ENCODE peak calls at places on chromosomes 5 and 9, in eight cellular contexts. Z, T, U, Q, J, G, Y and I are unnamed samples.

GRCh38 chr9:76302947-76303550 is 91.2 kb downstream of the RFK start:
- DNase-seq in J (peak; percentile 68), T (peak; percentile 79), Z (no peak), Q (no peak), U (peak; percentile 55), Y (no peak), G (no peak), I (no peak)

GRCh38 chr5:133569347-133569746 is 43.0 kb downstream of the FSTL4 start:
- DNase-seq in Y (no peak), U (no peak), T (no peak), Q (no peak), Z (no peak), G (no peak), J (no peak), I (no peak)

GRCh38 chr5:96752341-96753016 is 55.3 kb downstream of the ERAP1 start:
- DNase-seq in J (peak; percentile 69), Z (peak; percentile 61), T (peak; percentile 81), Q (no peak), Y (no peak), G (peak; percentile 17), U (peak; percentile 68), I (no peak)

GRCh38 chr9:90142580-90142979 is 500.0 kb downstream of the DIRAS2 start:
- DNase-seq in Y (peak; percentile 78), J (peak; percentile 57), Q (no peak), G (no peak), T (peak; percentile 77), Z (peak; percentile 25), U (peak; percentile 36), I (no peak)

GRCh38 chr9:114489928-114490327 is 15.3 kb downstream of the WHRN start:
- DNase-seq in Z (no peak), J (no peak), T (no peak), U (no peak), G (no peak), Y (no peak), Q (no peak), I (no peak)

GRCh38 chr9:104795857-104796256 is 31.9 kb downstream of the NIPSNAP3B start:
- DNase-seq in T (no peak), Y (no peak), J (no peak), Z (no peak), Q (no peak), G (no peak), U (no peak), I (no peak)

GRCh38 chr5:139565411-139566305 is 4.5 kb downstream of the UBE2D2 start:
- DNase-seq in G (no peak), J (no peak), U (peak; percentile 17), Z (no peak), Y (no peak), T (peak; percentile 80), Q (no peak), I (no peak)

GRCh38 chr9:35905912-35906679 is at the start of gene HRCT1:
- DNase-seq in Q (no peak), Y (peak; percentile 52), U (peak; percentile 99), J (peak; percentile 93), G (no peak), Z (peak; percentile 91), T (no peak), I (peak; percentile 95)

GRCh38 chr9:91117959-91118651 is 243.6 kb downstream of the AUH start:
- DNase-seq in Q (peak; percentile 23), T (no peak), Z (peak; percentile 87), U (peak; percentile 84), G (no peak), J (peak; percentile 48), Y (peak; percentile 75), I (peak; percentile 88)

GRCh38 chr9:14433293-14433818 is 119.4 kb upstream of the NFIB start:
- DNase-seq in Z (no peak), T (peak; percentile 61), U (no peak), G (no peak), Q (no peak), J (no peak), Y (no peak), I (no peak)

GRCh38 chr5:112998296-112998695 is 21.7 kb downstream of the DCP2 start:
- DNase-seq in G (no peak), Y (no peak), Q (no peak), J (no peak), T (no peak), Z (no peak), U (no peak), I (no peak)

GRCh38 chr5:177555665-177556064 is 1.3 kb upstream of the FAM193B start:
- DNase-seq in U (no peak), J (no peak), G (no peak), Y (no peak), Q (no peak), Z (no peak), T (no peak), I (no peak)

GRCh38 chr5:137265457-137265856 is 233.7 kb downstream of the SPOCK1 start:
- DNase-seq in J (no peak), U (peak; percentile 45), Z (no peak), T (no peak), Y (no peak), Q (no peak), G (no peak), I (no peak)

GRCh38 chr5:59712836-59713487 is 180.6 kb downstream of the PDE4D start:
- DNase-seq in J (no peak), Z (no peak), Q (no peak), T (peak; percentile 39), G (no peak), Y (peak; percentile 50), U (peak; percentile 19), I (no peak)

GRCh38 chr5:83011990-83012389 is 65.2 kb downstream of the TMEM167A start:
- DNase-seq in Z (no peak), T (no peak), U (no peak), Y (no peak), Q (no peak), J (no peak), G (no peak), I (no peak)

GRCh38 chr9:133386338-133386737 is 10.2 kb downstream of the STKLD1 start:
- DNase-seq in Y (no peak), T (no peak), U (no peak), Q (no peak), Z (no peak), J (no peak), G (no peak), I (no peak)

GRCh38 chr9:8188720-8189407 is 389.3 kb upstream of the DMAC1 start:
- DNase-seq in T (peak; percentile 96), Q (no peak), Z (no peak), U (no peak), Y (no peak), J (no peak), G (no peak), I (no peak)

GRCh38 chr5:42553461-42553860 is 130.2 kb downstream of the GHR start:
- DNase-seq in J (no peak), G (no peak), Y (no peak), Z (no peak), T (no peak), Q (no peak), U (no peak), I (no peak)

GRCh38 chr5:93078082-93079038 is 502.7 kb downstream of the NR2F1-AS1 start:
- DNase-seq in U (peak; percentile 100), Y (no peak), J (peak; percentile 77), Q (peak; percentile 36), T (peak; percentile 63), Z (peak; percentile 79), G (no peak), I (peak; percentile 7)

GRCh38 chr5:59218424-59219045 is 635.7 kb downstream of the RAB3C start:
- DNase-seq in Z (no peak), Y (no peak), G (no peak), T (peak; percentile 58), U (peak; percentile 13), J (peak; percentile 44), Q (no peak), I (no peak)

GRCh38 chr9:136378171-136379002 is 4.9 kb upstream of the CARD9 start:
- DNase-seq in Y (no peak), Q (no peak), U (no peak), T (no peak), G (no peak), Z (no peak), J (no peak), I (no peak)

GRCh38 chr9:7216004-7216821 is 458.4 kb downstream of the KDM4C start:
- DNase-seq in U (peak; percentile 36), Y (peak; percentile 52), G (no peak), J (no peak), Q (no peak), T (peak; percentile 86), Z (no peak), I (no peak)

GRCh38 chr9:134776080-134776796 is 104.4 kb upstream of the FCN2 start:
- DNase-seq in Z (no peak), U (no peak), Q (no peak), G (no peak), Y (no peak), J (no peak), T (no peak), I (no peak)

GRCh38 chr5:84573017-84573712 is 188.5 kb upstream of the EDIL3 start:
- DNase-seq in Q (no peak), Y (no peak), T (no peak), G (no peak), U (no peak), J (no peak), Z (no peak), I (no peak)

GRCh38 chr5:147508711-147509040 is 1.2 kb downstream of the DPYSL3 start:
- DNase-seq in G (no peak), Z (no peak), J (no peak), Y (no peak), T (no peak), Q (no peak), U (no peak), I (no peak)

GRCh38 chr5:172074896-172075295 is 68.5 kb upstream of the FBXW11 start:
- DNase-seq in Y (no peak), G (no peak), U (no peak), Q (no peak), T (no peak), J (no peak), Z (no peak), I (no peak)

GRCh38 chr5:178196986-178197385 is 7.3 kb upstream of the HNRNPAB start:
- DNase-seq in U (no peak), Y (peak; percentile 78), J (no peak), G (no peak), T (peak; percentile 41), Z (no peak), Q (no peak), I (no peak)

GRCh38 chr5:102802704-102803458 is 47.8 kb downstream of the PAM start:
- DNase-seq in Z (no peak), Q (no peak), T (peak; percentile 64), U (no peak), J (no peak), G (no peak), Y (no peak), I (no peak)

GRCh38 chr9:77807295-77807694 is 159.2 kb upstream of the GNA14 start:
- DNase-seq in J (peak; percentile 32), U (peak; percentile 89), G (no peak), Q (no peak), Z (no peak), Y (no peak), T (peak; percentile 52), I (no peak)

GRCh38 chr9:93949694-93950449 is 5.3 kb downstream of the BARX1 start:
- DNase-seq in T (peak; percentile 24), J (no peak), Y (peak; percentile 79), U (peak; percentile 71), G (no peak), Q (no peak), Z (no peak), I (no peak)

GRCh38 chr9:15370496-15371464 is 51.9 kb upstream of the SNAPC3 start:
- DNase-seq in J (no peak), Q (no peak), T (no peak), G (no peak), Y (no peak), Z (no peak), U (peak; percentile 19), I (peak; percentile 42)

GRCh38 chr9:123157216-123157615 is 111.2 kb downstream of the STRBP start:
- DNase-seq in T (no peak), U (no peak), Q (no peak), G (no peak), Y (no peak), J (no peak), Z (no peak), I (no peak)

GRCh38 chr9:114347675-114348074 is 18.0 kb downstream of the ORM2 start:
- DNase-seq in Y (no peak), Q (peak; percentile 44), G (no peak), Z (no peak), U (no peak), J (no peak), T (no peak), I (no peak)

GRCh38 chr5:75668988-75669760 is 48.1 kb downstream of the POC5 start:
- DNase-seq in Y (no peak), G (no peak), T (peak; percentile 87), J (peak; percentile 61), Z (peak; percentile 29), Q (no peak), U (peak; percentile 83), I (peak; percentile 70)